ENCODE peak calls at places on chromosomes 13 and 19, in nine cellular contexts. C is heart right ventricle, W is psoas muscle, R is AG04450, O is epithelial cell of esophagus, T is fibroblast of mammary gland, X is AG04449, G is uterus, N is fibroblast of the aortic adventitia. P is an unnamed sample.

GRCh38 chr13:44583126-44583525 is 7.0 kb upstream of the TSC22D1 start:
- DNase-seq in R (no peak), N (no peak), X (peak; percentile 46), W (no peak), G (no peak), C (no peak), T (no peak), O (no peak), P (no peak)

GRCh38 chr19:53365899-53366493 is 491 bp downstream of the ZNF525 start:
- DNase-seq in T (no peak), C (peak; percentile 24), G (no peak), R (no peak), N (no peak), O (peak; percentile 37), W (peak; percentile 57), X (no peak), P (peak; percentile 62)

GRCh38 chr13:41296879-41297646 is 14.0 kb upstream of the NAA16 start:
- DNase-seq in X (no peak), O (no peak), W (no peak), R (no peak), G (no peak), T (no peak), C (no peak), N (peak; percentile 46), P (no peak)

GRCh38 chr19:48842744-48843162 is 6.5 kb upstream of the HSD17B14 start:
- DNase-seq in G (peak; percentile 57), T (peak; percentile 61), C (no peak), W (no peak), R (no peak), N (peak; percentile 71), O (peak; percentile 53), X (no peak), P (no peak)

GRCh38 chr13:50494110-50494509 is 349.4 kb downstream of the DLEU7 start:
- DNase-seq in T (no peak), R (no peak), O (no peak), G (no peak), W (no peak), N (no peak), X (no peak), C (no peak), P (no peak)

GRCh38 chr13:44415815-44416214 is 42.2 kb downstream of the SERP2 start:
- DNase-seq in T (no peak), N (no peak), X (no peak), W (no peak), G (no peak), O (no peak), C (no peak), R (no peak), P (no peak)

GRCh38 chr13:91017669-91018053 is 329.8 kb upstream of the MIR17HG start:
- DNase-seq in N (no peak), C (no peak), R (no peak), G (no peak), T (peak; percentile 1), X (no peak), W (no peak), O (peak; percentile 25), P (no peak)

GRCh38 chr19:40228863-40229262 is 2.4 kb upstream of the CCNP start:
- DNase-seq in R (no peak), N (no peak), C (no peak), X (no peak), O (no peak), W (no peak), T (no peak), G (no peak), P (no peak)

GRCh38 chr19:48565090-48565489 is 13.1 kb downstream of the SULT2B1 start:
- DNase-seq in X (no peak), W (no peak), N (no peak), R (no peak), O (peak; percentile 60), G (no peak), T (peak; percentile 70), C (no peak), P (no peak)

GRCh38 chr19:45150731-45151725 is 9.8 kb downstream of the NKPD1 start:
- DNase-seq in R (no peak), N (no peak), G (no peak), T (no peak), X (no peak), W (no peak), C (no peak), O (peak; percentile 84), P (no peak)

GRCh38 chr13:113729329-113730019 is 29.6 kb upstream of the TMEM255B start:
- DNase-seq in T (peak; percentile 32), R (no peak), N (peak; percentile 9), W (no peak), X (no peak), C (no peak), O (no peak), G (no peak), P (peak; percentile 27)

GRCh38 chr13:112803422-112803821 is 113.6 kb downstream of the ATP11A start:
- DNase-seq in W (no peak), T (no peak), O (no peak), R (no peak), X (no peak), C (no peak), N (no peak), G (no peak), P (no peak)

GRCh38 chr13:112855859-112856258 is 113.2 kb upstream of the MCF2L start:
- DNase-seq in O (no peak), X (no peak), T (no peak), R (no peak), G (no peak), N (no peak), C (no peak), W (no peak), P (no peak)

GRCh38 chr13:23960566-23961156 is 63.4 kb upstream of the C1QTNF9B start:
- DNase-seq in O (peak; percentile 71), N (peak; percentile 61), W (no peak), T (peak; percentile 59), G (no peak), R (no peak), C (no peak), X (no peak), P (peak; percentile 71)
- TF ChIP-seq CTCF in O (peak; percentile 83), N (peak; percentile 88), W (peak; percentile 48), T (peak; percentile 85), G (peak; percentile 61), R (peak; percentile 94), C (peak; percentile 68), X (peak; percentile 57), P (peak; percentile 37)

DNA sequence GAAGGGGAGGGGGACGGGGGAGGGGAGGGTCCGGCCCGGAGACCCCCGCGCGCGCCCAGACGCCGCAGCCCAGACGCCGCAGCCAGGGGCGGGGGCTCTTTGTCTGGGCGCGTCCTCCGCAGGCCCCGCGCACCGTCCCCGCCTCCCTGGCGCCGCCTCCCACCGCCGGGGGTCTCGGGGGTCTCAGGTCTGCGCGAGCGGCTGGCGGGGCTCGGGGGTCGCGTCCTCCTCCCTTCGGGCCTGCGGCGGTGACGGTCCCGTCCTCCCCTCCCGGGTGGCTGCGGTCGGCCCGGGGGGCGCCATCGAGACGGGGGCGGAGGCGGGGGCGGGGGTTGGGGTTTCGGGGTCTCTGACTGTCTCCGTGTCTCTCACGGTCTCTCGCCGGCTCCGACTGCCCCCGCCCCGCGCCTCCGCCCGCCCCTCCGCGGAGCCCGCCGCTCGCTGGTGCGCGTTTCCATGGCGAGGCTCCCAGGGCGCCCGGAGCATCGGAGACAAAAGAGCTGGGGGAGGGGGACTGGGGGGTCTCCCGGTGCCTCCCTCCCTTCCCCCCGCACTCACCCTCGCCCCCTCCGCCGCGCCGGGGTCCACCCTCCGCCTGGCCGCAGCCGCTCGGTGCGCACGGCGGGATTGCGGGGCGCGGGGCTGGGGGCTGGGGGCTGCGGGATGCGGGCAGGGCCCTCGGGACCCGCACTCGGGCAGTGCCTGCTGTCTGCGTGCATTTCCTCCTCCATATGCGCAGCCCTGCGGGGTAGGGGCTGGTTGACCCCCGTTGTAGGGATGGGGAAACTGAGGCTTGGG is 420 bp upstream of the PLPPR3 start:
- DNase-seq in N (no peak), X (no peak), C (no peak), W (no peak), T (no peak), G (no peak), R (no peak), O (no peak), P (no peak)
- H3K4me3 ChIP-seq in N (no peak overlapping the region), X (peak overlapping the region; percentile 27), C (peak overlapping the region; percentile 44), W (peak overlapping the region; percentile 48), T (no peak overlapping the region), G (peak overlapping the region; percentile 19), R (peak overlapping the region; percentile 48), O (no peak overlapping the region), P (no peak overlapping the region)

DNA sequence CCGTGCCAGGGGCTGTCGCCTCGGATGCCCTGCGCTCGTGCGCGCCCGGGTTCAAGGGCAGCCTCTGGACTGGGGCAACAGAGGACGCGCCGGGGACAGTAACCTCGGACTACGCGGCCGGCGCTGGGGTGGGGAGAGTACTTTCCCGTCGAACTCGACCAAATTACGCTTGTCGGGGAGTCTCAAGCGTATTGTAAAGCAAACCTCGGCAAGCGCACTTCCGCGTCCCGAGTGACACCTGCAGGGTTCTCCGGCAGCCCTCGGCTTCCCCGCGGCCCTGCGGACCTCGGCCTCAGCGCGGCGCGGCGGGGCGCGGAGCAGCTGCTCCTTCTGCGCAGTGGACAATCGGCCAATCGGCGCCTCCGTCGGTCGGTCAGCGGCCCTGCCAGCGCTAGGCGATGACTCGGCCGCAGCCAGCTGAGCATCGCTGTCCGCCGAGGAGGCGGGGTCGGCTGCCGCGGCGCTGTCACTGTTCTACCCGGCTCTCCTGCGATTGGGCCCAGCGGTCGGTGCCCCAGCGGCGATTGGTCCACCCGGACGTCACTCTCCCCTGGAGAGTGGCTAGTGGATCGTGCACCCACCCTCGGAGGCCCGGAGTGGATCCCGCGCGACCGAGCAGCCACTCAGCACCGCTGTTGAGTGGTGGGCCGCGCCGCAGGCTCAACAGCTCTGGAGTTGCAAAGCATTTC is at the start of gene SLC46A3:
- DNase-seq in W (peak; percentile 100), N (peak; percentile 96), T (peak; percentile 96), O (peak; percentile 97), R (peak; percentile 96), X (peak; percentile 85), C (peak; percentile 100), G (peak; percentile 99), P (peak; percentile 98)
- TF ChIP-seq CTCF in W (peak; percentile 6), N (peak; percentile 13), T (no peak), O (no peak), R (peak; percentile 21), X (peak; percentile 22), C (peak; percentile 41), G (peak; percentile 31), P (peak; percentile 7)

DNA sequence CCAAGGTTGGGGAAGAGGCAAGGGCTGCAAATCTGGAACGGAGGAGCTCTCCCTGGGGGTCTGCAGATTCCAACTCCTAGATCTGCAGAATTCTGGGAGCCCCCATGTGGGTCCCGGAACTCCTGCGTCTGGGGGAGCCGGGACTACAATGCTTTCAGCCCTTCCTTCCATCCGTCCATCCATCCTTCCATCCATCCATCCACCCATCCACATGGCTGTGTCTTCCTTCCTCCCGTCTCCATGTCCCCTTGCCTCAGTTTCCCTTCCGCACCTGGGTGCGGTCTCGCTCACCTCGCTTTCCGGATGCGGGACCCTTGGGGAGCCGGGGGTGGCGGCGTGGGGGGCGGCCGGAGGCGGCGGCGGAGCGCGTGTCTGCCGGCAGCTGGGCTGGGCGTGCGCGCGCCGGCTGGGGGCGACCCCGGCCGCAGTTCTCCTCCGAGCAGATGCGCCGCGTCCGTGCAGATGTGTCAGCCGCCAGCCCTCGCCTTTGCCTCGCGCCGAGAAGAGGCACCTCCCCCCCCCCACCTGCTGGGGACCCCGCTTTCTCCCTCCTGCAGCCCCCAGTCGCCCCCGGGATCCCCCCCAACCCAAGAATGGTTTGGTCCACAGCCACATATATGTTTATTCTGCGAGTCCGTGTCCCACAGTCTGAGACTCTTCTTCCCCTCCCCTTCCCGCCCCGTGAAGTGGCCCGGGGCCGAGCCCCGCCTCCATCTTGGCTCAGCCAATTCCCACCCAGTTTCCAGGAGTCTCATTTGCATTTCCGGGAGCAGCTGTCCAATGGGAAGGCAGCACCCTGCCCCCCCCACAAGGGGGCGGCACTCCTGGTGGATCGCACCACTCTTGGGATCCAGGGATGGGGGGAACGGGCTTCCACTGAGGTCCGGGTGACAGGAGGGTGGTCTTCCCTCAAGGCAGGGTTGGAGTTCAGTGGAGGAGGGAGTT is 8.8 kb downstream of the ISOC2 start:
- DNase-seq in C (peak; percentile 80), X (no peak), G (peak; percentile 72), W (peak; percentile 90), O (peak; percentile 65), T (peak; percentile 59), R (peak; percentile 27), N (peak; percentile 42), P (no peak)
- H3K4me3 ChIP-seq in C (no peak overlapping the region), X (no peak overlapping the region), G (no peak overlapping the region), W (no peak overlapping the region), O (no peak overlapping the region), T (no peak overlapping the region), R (peak overlapping the region; percentile 25), N (no peak overlapping the region), P (no peak overlapping the region)

P was measured in mucosa of descending colon.